ENCODE peak calls at places on chromosomes 2 and 18, in eight cellular contexts. Q is uterus, R is fibroblast of lung, O is psoas muscle, N is GM23248, V is cardiac muscle cell, W is HCT116, F is tibial nerve. P is an unnamed sample. For H3K4me1, the result is how much of the 10 kb centered on the place peaks cover.

GRCh38 chr2:223093436-223093839 is 41.4 kb downstream of the KCNE4 start:
- DNase-seq in Q (peak), R (no peak), O (peak), N (peak), V (peak), W (no peak), F (peak), P (no peak)

GRCh38 chr2:161004379-161004778 is 155.8 kb upstream of the TANK start:
- DNase-seq in Q (no peak), R (peak), O (no peak), N (peak), V (peak), W (peak), F (no peak), P (no peak)

GRCh38 chr18:9619545-9619944 is 5.2 kb upstream of the PPP4R1 start:
- DNase-seq in Q (no peak), R (peak), O (no peak), N (peak), V (peak), W (no peak), F (no peak), P (no peak)

GRCh38 chr2:16195681-16196070 is 255.3 kb downstream of the MYCN start:
- DNase-seq in Q (no peak), R (no peak), O (no peak), N (no peak), V (no peak), W (no peak), F (no peak), P (no peak)

GRCh38 chr18:67362906-67363305 is 153.6 kb downstream of the DSEL start:
- DNase-seq in Q (no peak), R (no peak), O (no peak), N (no peak), V (no peak), W (no peak), F (no peak), P (no peak)

GRCh38 chr18:35267161-35267651 is 22.8 kb downstream of the ZSCAN30 start:
- DNase-seq in Q (peak), R (peak), O (peak), N (peak), V (peak), W (no peak), F (peak), P (no peak)

GRCh38 chr2:75456825-75457224 is 103.9 kb downstream of the EVA1A start:
- DNase-seq in Q (no peak), R (no peak), O (no peak), N (no peak), V (no peak), W (no peak), F (no peak), P (no peak)

GRCh38 chr2:121014876-121015275 is 270.1 kb downstream of the TFCP2L1 start:
- DNase-seq in Q (no peak), R (no peak), O (no peak), N (no peak), V (no peak), W (no peak), F (no peak), P (no peak)

GRCh38 chr2:109350526-109350925 is 221.5 kb downstream of the SH3RF3 start:
- DNase-seq in Q (no peak), R (no peak), O (no peak), N (peak), V (no peak), W (no peak), F (no peak), P (no peak)

GRCh38 chr2:112646102-112646719 is 472 bp downstream of the SLC20A1 start:
- DNase-seq in Q (peak), R (no peak), O (peak), N (peak), V (no peak), W (no peak), F (no peak), P (no peak)

GRCh38 chr18:13680612-13681011 is 45.7 kb downstream of the FAM210A start:
- DNase-seq in Q (no peak), R (no peak), O (no peak), N (no peak), V (peak), W (peak), F (no peak), P (peak)

GRCh38 chr2:176535480-176536113 is 266.4 kb downstream of the MTX2 start:
- DNase-seq in Q (no peak), R (no peak), O (no peak), N (peak), V (no peak), W (no peak), F (no peak), P (no peak)

GRCh38 chr2:170362895-170363582 is 185.1 kb downstream of the MYO3B start:
- DNase-seq in Q (no peak), R (no peak), O (no peak), N (peak), V (peak), W (no peak), F (peak), P (no peak)

GRCh38 chr2:210094787-210095186 is 76.4 kb downstream of the KANSL1L start:
- DNase-seq in Q (no peak), R (no peak), O (no peak), N (no peak), V (no peak), W (no peak), F (no peak), P (no peak)

DNA sequence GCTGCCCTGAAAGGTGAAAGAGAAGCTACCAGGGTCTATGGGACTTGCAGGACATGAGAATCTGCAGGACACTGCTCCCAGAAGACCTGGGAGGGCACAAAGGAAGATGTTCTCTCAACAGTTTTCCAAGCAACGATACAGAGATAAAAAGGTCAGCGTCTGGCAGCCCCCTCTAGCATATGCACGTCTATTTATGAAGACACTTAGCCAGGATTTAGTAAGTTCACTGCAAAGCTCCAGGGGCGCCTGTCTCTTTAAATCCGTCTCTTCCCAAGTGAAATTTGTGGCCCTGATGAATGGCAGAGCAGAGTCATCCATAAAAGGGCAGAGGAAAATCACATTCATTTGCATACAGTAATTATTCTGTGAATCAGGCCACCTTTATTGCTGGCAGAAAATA is 390.8 kb upstream of the SMIM21 start:
- DNase-seq in Q (no peak), R (no peak), O (no peak), N (no peak), V (no peak), W (no peak), F (no peak), P (no peak)
- H3K4me1 ChIP-seq in Q (under half), R (under half), O (under half), N (under half), V (under half), W (under half), F (under half), P (under half)

GRCh38 chr2:37786153-37786809 is 114.8 kb upstream of the CDC42EP3 start:
- DNase-seq in Q (no peak), R (no peak), O (no peak), N (no peak), V (no peak), W (no peak), F (no peak), P (no peak)

GRCh38 chr2:37783545-37783944 is 112.1 kb upstream of the CDC42EP3 start:
- DNase-seq in Q (no peak), R (no peak), O (no peak), N (no peak), V (no peak), W (no peak), F (no peak), P (no peak)

GRCh38 chr2:37784071-37784758 is 112.8 kb upstream of the CDC42EP3 start:
- DNase-seq in Q (no peak), R (no peak), O (no peak), N (no peak), V (no peak), W (no peak), F (no peak), P (no peak)

GRCh38 chr2:37782721-37783438 is 111.4 kb upstream of the CDC42EP3 start:
- DNase-seq in Q (peak), R (peak), O (no peak), N (peak), V (no peak), W (no peak), F (no peak), P (no peak)

GRCh38 chr2:37784759-37785149 is 113.3 kb upstream of the CDC42EP3 start:
- DNase-seq in Q (no peak), R (no peak), O (no peak), N (no peak), V (no peak), W (no peak), F (no peak), P (no peak)
- H3K4me1 ChIP-seq in Q (under half), R (under half), O (under half), N (under half), V (under half), W (under half), F (under half), P (under half)

DNA sequence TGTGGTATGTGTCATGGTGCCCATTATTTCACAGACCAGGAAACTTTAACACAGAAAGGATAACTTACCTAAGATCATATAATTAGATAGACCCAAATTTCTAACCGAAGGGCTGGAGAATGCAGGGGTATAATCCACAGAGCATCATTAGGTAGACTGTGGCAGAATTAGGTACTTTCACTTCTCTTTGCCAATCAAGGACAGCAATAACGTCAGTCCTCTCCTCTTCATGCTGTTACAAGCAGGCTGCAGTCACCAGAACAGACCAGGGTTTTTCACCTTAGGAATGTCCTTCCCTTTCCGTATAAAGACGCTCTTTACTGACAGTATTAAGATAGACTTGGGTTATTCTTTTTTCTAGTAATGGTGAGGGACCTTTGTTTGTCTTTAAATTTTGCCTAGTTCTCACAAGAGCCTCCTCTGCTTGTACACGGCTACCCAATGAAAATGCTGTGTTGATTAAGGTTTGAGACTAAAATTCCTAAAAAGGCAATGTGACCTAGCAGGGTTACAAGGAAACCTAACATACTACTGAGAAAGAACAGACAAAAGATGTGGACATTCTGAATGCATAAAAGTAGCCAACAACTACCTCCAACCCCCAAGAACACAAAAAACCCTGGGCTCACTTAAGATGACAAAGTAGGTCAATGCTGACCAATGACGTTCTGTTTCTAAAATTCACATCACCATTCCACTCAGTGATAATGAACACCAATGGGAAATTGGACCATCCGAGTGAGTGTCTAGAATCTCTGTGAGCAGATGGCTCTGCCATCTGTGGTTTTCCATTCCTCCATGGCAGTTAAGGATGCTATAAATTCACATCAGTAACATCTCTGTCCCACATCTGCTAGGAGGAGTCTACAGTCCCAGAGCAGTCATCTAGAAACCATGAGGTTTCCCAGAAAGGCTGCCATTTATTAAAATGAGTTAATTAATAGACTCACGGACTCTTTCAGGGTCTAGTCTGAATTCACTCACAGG is 2.1 kb downstream of the PDIA6 start:
- DNase-seq in Q (no peak), R (peak), O (no peak), N (peak), V (peak), W (no peak), F (no peak), P (no peak)
- H3K4me1 ChIP-seq in Q (under half), R (under half), O (under half), N (under half), V (under half), W (under half), F (half or more), P (under half)

GRCh38 chr2:173874899-173875247 is 90.3 kb downstream of the SP3 start:
- DNase-seq in Q (no peak), R (no peak), O (no peak), N (no peak), V (no peak), W (no peak), F (no peak), P (no peak)
- H3K4me1 ChIP-seq in Q (under half), R (under half), O (under half), N (under half), V (under half), W (under half), F (under half), P (under half)

GRCh38 chr2:144456680-144457079 is 63.2 kb downstream of the ZEB2 start:
- DNase-seq in Q (no peak), R (peak), O (peak), N (peak), V (peak), W (no peak), F (peak), P (no peak)
- H3K4me1 ChIP-seq in Q (under half), R (under half), O (half or more), N (half or more), V (half or more), W (under half), F (half or more), P (under half)

GRCh38 chr2:178756843-178757242 is 50.4 kb downstream of the TTN start:
- DNase-seq in Q (no peak), R (peak), O (no peak), N (peak), V (no peak), W (no peak), F (no peak), P (no peak)
- H3K4me1 ChIP-seq in Q (under half), R (under half), O (under half), N (under half), V (under half), W (under half), F (under half), P (under half)

DNA sequence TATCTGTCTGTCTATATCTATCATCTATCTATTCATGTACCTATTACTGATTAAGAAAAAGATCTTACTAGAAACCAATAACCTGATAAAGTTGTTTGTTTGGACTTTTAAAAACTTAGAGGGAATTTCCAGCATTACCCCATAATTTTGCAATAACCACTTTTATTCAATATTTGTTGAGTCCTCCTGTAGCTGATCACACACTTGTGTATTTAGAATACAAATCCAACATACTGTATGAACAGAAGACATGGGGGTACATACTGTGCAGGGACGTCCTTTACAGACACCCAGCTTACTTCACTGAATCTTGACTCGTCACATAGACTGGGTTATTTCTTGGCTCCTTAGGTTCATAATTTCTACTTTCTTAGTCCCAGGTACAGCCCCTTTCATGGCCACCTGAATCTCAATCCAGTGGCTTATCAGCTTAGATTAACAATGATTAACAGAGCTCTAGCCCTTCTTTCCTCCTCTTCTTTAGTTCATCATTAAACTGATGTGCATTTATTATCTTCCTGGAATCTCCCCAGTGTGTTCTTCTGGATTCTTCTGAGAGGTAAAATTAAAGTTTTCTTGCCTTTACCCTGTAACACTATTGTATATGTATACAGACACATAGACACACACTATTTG is 27.4 kb upstream of the STAT4 start:
- DNase-seq in Q (no peak), R (no peak), O (no peak), N (no peak), V (no peak), W (no peak), F (no peak), P (no peak)
- H3K4me1 ChIP-seq in Q (under half), R (under half), O (under half), N (under half), V (under half), W (under half), F (under half), P (under half)

DNA sequence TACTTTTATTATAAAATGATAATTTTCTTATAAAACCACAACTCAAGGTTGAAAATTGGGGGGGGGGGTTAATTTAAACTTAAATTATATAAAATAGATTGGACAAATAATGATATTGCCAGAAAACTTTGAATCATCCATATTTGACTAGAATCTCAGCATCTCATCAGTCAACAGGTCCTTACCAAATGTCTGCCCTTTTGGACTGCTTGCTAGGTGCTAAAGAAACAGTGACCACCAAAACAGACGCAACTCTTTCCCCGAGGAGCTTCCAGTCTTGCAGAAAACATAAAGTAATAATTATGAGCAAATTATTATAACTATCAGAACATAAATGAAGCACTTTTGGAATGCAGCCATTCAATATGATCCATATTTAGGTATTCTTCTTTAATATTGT is 8.6 kb upstream of the COL3A1 start:
- DNase-seq in Q (no peak), R (no peak), O (no peak), N (no peak), V (peak), W (no peak), F (no peak), P (no peak)
- H3K4me1 ChIP-seq in Q (under half), R (under half), O (under half), N (under half), V (under half), W (under half), F (under half), P (under half)

GRCh38 chr2:74418312-74418711 is 3.1 kb downstream of the C2orf81 start:
- DNase-seq in Q (no peak), R (no peak), O (peak), N (no peak), V (no peak), W (no peak), F (no peak), P (no peak)

GRCh38 chr2:74416721-74417120 is 4.7 kb downstream of the C2orf81 start:
- DNase-seq in Q (no peak), R (no peak), O (no peak), N (no peak), V (no peak), W (no peak), F (no peak), P (no peak)

GRCh38 chr2:74419345-74419744 is 2.1 kb downstream of the C2orf81 start:
- DNase-seq in Q (no peak), R (no peak), O (no peak), N (no peak), V (no peak), W (no peak), F (no peak), P (no peak)

GRCh38 chr2:74415762-74416395 is 5.5 kb downstream of the C2orf81 start:
- DNase-seq in Q (no peak), R (no peak), O (no peak), N (peak), V (no peak), W (no peak), F (no peak), P (no peak)

DNA sequence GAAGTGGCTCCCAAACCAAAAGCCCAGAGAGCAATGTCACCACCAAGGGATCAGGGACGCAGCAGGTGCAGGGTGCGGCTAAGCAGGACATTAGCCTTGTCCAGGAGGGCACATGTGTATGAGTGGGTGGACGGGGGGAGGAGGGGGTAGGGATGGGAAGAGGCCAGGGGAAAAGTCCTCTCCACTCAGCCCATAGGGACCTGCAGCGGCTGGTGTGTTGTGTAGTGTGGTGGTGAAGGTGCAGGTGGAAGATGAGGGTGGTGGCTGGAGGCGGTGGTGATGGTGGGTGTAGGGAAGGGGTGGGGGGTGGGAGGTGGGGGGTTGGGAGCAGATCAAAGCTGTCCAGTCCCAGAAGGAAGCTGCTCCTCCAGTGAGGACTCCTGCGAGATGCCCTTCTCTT is 3.7 kb downstream of the C2orf81 start:
- DNase-seq in Q (no peak), R (no peak), O (no peak), N (no peak), V (no peak), W (no peak), F (no peak), P (no peak)
- H3K4me1 ChIP-seq in Q (under half), R (under half), O (under half), N (under half), V (under half), W (under half), F (half or more), P (under half)

P was measured in iPS DF 6.9.